ENCODE peak calls at places on chromosome 12, in five cellular contexts. One of them, this sample, is unnamed.

GRCh38 chr12:114812858-114813761 is 129.1 kb upstream of the TBX3 start:
- DNase-seq in kidney tubule cell: no peak
- DNase-seq in H7: peak
- DNase-seq in NAMALWA: no peak
- DNase-seq in tibial nerve: no peak
- DNase-seq in this sample: no peak

GRCh38 chr12:47757840-47758583 is 668 bp downstream of the RAPGEF3 start:
- DNase-seq in tibial nerve: no peak
- DNase-seq in kidney tubule cell: peak
- DNase-seq in H7: peak
- DNase-seq in NAMALWA: no peak
- DNase-seq in this sample: no peak

GRCh38 chr12:89880695-89881350 is 172.2 kb upstream of the ATP2B1 start:
- DNase-seq in H7: no peak
- DNase-seq in kidney tubule cell: no peak
- DNase-seq in tibial nerve: no peak
- DNase-seq in NAMALWA: peak
- DNase-seq in this sample: no peak

GRCh38 chr12:92942905-92943304 is 13.8 kb upstream of the EEA1 start:
- DNase-seq in tibial nerve: no peak
- DNase-seq in kidney tubule cell: no peak
- DNase-seq in H7: no peak
- DNase-seq in NAMALWA: no peak
- DNase-seq in this sample: no peak

GRCh38 chr12:71392521-71393145 is 47.0 kb upstream of the LGR5 start:
- DNase-seq in H7: peak
- DNase-seq in NAMALWA: peak
- DNase-seq in tibial nerve: peak
- DNase-seq in kidney tubule cell: peak
- DNase-seq in this sample: peak

GRCh38 chr12:103956515-103957027 is 9.1 kb upstream of the TDG start:
- DNase-seq in H7: no peak
- DNase-seq in tibial nerve: peak
- DNase-seq in NAMALWA: no peak
- DNase-seq in kidney tubule cell: peak
- DNase-seq in this sample: no peak

GRCh38 chr12:47105914-47106674 is 26.3 kb upstream of the AMIGO2 start:
- DNase-seq in tibial nerve: no peak
- DNase-seq in NAMALWA: no peak
- DNase-seq in kidney tubule cell: no peak
- DNase-seq in H7: no peak
- DNase-seq in this sample: no peak

GRCh38 chr12:111570090-111570961 is 28.8 kb downstream of the ATXN2 start:
- DNase-seq in kidney tubule cell: peak
- DNase-seq in tibial nerve: no peak
- DNase-seq in NAMALWA: no peak
- DNase-seq in H7: no peak
- DNase-seq in this sample: no peak

GRCh38 chr12:92538970-92539749 is 163.6 kb upstream of the PLEKHG7 start:
- DNase-seq in tibial nerve: no peak
- DNase-seq in kidney tubule cell: peak
- DNase-seq in NAMALWA: peak
- DNase-seq in H7: no peak
- DNase-seq in this sample: no peak

GRCh38 chr12:62808166-62808879 is 126.6 kb downstream of the PPM1H start:
- DNase-seq in H7: no peak
- DNase-seq in tibial nerve: no peak
- DNase-seq in NAMALWA: no peak
- DNase-seq in kidney tubule cell: no peak
- DNase-seq in this sample: no peak

GRCh38 chr12:14283489-14284144 is 81.9 kb upstream of the ATF7IP start:
- DNase-seq in kidney tubule cell: no peak
- DNase-seq in tibial nerve: no peak
- DNase-seq in NAMALWA: peak
- DNase-seq in H7: peak
- DNase-seq in this sample: no peak

GRCh38 chr12:48677782-48678181 is 4.3 kb downstream of the KANSL2 start:
- DNase-seq in NAMALWA: no peak
- DNase-seq in kidney tubule cell: no peak
- DNase-seq in tibial nerve: no peak
- DNase-seq in H7: no peak
- DNase-seq in this sample: no peak

GRCh38 chr12:27305673-27306504 is 26.7 kb upstream of the BMAL2 start:
- DNase-seq in kidney tubule cell: peak
- DNase-seq in NAMALWA: peak
- DNase-seq in H7: peak
- DNase-seq in tibial nerve: no peak
- DNase-seq in this sample: no peak